ENCODE peak calls at places on chromosomes 13 and 19, in four cellular contexts. J, E, A and O are unnamed samples.
A peak's percentile ranks its signal among the peaks of the same experiment; 100 is the strongest.

GRCh38 chr19:33191501-33191900 is 2.6 kb upstream of the LRP3 start:
- DNase-seq in A (no peak), E (no peak), J (no peak), O (no peak)

GRCh38 chr13:100673831-100674362 is 698 bp downstream of the TMTC4 start:
- DNase-seq in E (peak; percentile 11), A (peak; percentile 94), J (peak; percentile 43), O (peak; percentile 60)

GRCh38 chr13:21120191-21120590 is 56.2 kb downstream of the SKA3 start:
- DNase-seq in J (no peak), E (no peak), A (no peak), O (no peak)

GRCh38 chr13:85896516-85897450 is 97.6 kb upstream of the SLITRK6 start:
- DNase-seq in E (no peak), J (no peak), A (peak; percentile 15), O (no peak)

GRCh38 chr19:38196948-38197656 is 26.9 kb downstream of the DPF1 start:
- DNase-seq in E (no peak), J (no peak), A (no peak), O (no peak)

GRCh38 chr13:76976488-76976887 is 15.4 kb upstream of the CLN5 start:
- DNase-seq in E (no peak), J (no peak), A (peak; percentile 32), O (no peak)

GRCh38 chr13:101115762-101116161 is 300.5 kb downstream of the NALCN start:
- DNase-seq in E (no peak), A (peak; percentile 52), J (no peak), O (no peak)

GRCh38 chr19:3161453-3161852 is 17.1 kb upstream of the S1PR4 start:
- DNase-seq in E (no peak), J (no peak), A (peak; percentile 35), O (no peak)

GRCh38 chr19:31146546-31147183 is 202.6 kb downstream of the TSHZ3 start:
- DNase-seq in J (no peak), A (no peak), E (no peak), O (no peak)

GRCh38 chr19:45779231-45780145 is 2.8 kb downstream of the DMPK start:
- DNase-seq in E (no peak), J (peak; percentile 83), A (peak; percentile 52), O (peak; percentile 81)

GRCh38 chr19:41575998-41576397 is at the start of gene CEACAM21:
- DNase-seq in E (no peak), A (no peak), J (no peak), O (peak; percentile 45)